ENCODE peak calls at places on chromosomes 5 and 9, in five cellular contexts. D is K562, E is HCT116, J is H1, Q is HepG2. G is an unnamed sample.

GRCh38 chr5:139808481-139809330 is 13.1 kb downstream of the PSD2 start:
- DNase-seq in D (peak), E (no peak), J (no peak), Q (no peak), G (peak)

GRCh38 chr5:52997424-52997823 is 8.3 kb downstream of the ITGA2 start:
- DNase-seq in D (no peak), E (no peak), J (no peak), Q (peak), G (no peak)

GRCh38 chr5:102154291-102154690 is 141.8 kb downstream of the SLCO4C1 start:
- DNase-seq in D (no peak), E (no peak), J (no peak), Q (no peak), G (no peak)

GRCh38 chr9:132439153-132439552 is 29.1 kb downstream of the CFAP77 start:
- DNase-seq in D (no peak), E (no peak), J (no peak), Q (no peak), G (no peak)

GRCh38 chr5:93145767-93146166 is 435.3 kb downstream of the NR2F1-AS1 start:
- DNase-seq in D (no peak), E (no peak), J (no peak), Q (no peak), G (no peak)

GRCh38 chr5:56468278-56468677 is 235.1 kb upstream of the ANKRD55 start:
- DNase-seq in D (no peak), E (no peak), J (no peak), Q (no peak), G (no peak)

GRCh38 chr9:137286980-137287383 is 9.5 kb downstream of the TOR4A start:
- DNase-seq in D (peak), E (peak), J (no peak), Q (peak), G (peak)

GRCh38 chr5:95631991-95632675 is 12.2 kb downstream of the GPR150 start:
- DNase-seq in D (no peak), E (no peak), J (no peak), Q (peak), G (no peak)

GRCh38 chr5:179264641-179265528 is 80.4 kb downstream of the ADAMTS2 start:
- DNase-seq in D (no peak), E (no peak), J (no peak), Q (peak), G (no peak)

GRCh38 chr5:135031813-135032612 is 2.0 kb downstream of the PITX1 start:
- DNase-seq in D (no peak), E (no peak), J (no peak), Q (peak), G (no peak)

GRCh38 chr5:78235289-78235688 is 59.2 kb downstream of the AP3B1 start:
- DNase-seq in D (no peak), E (no peak), J (no peak), Q (no peak), G (no peak)

GRCh38 chr5:151819830-151820229 is 48.1 kb downstream of the G3BP1 start:
- DNase-seq in D (no peak), E (no peak), J (no peak), Q (peak), G (no peak)

GRCh38 chr9:76717176-76717575 is 47.1 kb upstream of the PCA3 start:
- DNase-seq in D (no peak), E (no peak), J (no peak), Q (no peak), G (no peak)

GRCh38 chr9:76716270-76716669 is 48.0 kb upstream of the PCA3 start:
- DNase-seq in D (no peak), E (no peak), J (no peak), Q (no peak), G (no peak)

GRCh38 chr9:76720245-76720644 is 44.0 kb upstream of the PCA3 start:
- DNase-seq in D (no peak), E (no peak), J (no peak), Q (no peak), G (no peak)

GRCh38 chr9:76718166-76718565 is 46.1 kb upstream of the PCA3 start:
- DNase-seq in D (no peak), E (no peak), J (peak), Q (no peak), G (no peak)

DNA sequence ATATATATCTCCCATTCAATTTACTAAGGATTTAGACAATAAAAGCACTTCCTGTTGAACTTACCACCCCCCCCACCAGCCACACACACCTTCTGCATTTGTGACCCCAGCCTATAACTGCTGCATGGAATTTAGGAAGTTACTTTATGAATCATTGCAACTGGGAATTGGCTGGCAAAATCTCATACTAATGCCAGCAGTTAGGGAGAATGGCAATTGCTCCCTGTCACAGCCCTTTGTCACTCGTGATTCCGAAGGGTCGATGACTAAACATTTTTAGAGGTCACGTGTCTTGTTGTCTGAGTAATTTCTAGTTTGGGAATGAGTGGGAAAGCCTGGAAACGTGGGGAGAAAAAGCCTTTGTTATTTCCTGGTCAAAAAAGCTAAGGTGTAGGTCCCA is 46.6 kb upstream of the PCA3 start:
- DNase-seq in D (no peak), E (no peak), J (no peak), Q (no peak), G (no peak)
- TF ChIP-seq JUND in D (no peak), E (no peak), J (no peak), Q (no peak), G (no peak)

GRCh38 chr9:118281787-118282186 is 577.6 kb downstream of the TLR4 start:
- DNase-seq in D (no peak), E (no peak), J (no peak), Q (no peak), G (no peak)
- TF ChIP-seq JUND in D (no peak), E (no peak), J (no peak), Q (no peak), G (no peak)

GRCh38 chr5:66285343-66285942 is 141.3 kb downstream of the SREK1 start:
- DNase-seq in D (no peak), E (no peak), J (no peak), Q (no peak), G (no peak)

GRCh38 chr5:66281309-66281708 is 137.2 kb downstream of the SREK1 start:
- DNase-seq in D (no peak), E (no peak), J (no peak), Q (no peak), G (no peak)

DNA sequence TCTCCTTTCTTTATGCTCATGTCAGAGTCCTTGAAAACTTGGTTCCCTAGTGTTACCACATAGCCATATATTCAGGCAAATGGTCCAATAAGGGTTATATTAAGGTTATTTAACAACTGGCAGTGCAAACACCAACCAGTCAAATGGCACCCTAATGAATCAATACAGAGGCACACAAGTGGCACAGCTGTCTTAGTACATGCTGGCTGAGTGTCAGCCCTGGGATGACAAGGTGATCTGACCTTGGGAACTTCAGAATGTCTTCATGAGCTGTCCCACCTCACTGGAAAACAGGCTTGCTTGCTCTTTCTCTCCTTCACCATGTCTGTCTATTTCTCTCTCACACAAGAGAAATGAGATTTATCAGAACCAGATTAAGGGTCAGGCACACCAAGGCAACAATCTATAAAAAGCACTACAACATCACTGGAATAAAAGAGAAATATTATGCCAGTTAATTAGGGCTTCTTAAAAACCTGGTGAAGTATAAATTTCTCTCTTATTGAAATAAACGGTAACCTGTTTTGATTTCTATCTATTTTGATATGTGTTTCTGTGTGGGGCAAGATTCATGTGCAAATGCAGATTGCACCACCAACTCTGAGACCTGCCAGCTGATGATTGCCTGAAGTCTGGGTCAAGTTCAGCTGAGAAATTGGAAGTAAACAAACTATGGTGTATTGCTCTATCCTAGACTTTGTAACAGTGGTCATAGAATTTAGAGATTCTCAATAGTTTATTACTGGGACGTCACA is 140.7 kb downstream of the SREK1 start:
- DNase-seq in D (no peak), E (no peak), J (no peak), Q (no peak), G (no peak)
- TF ChIP-seq JUND in D (no peak), E (no peak), J (no peak), Q (no peak), G (no peak)

GRCh38 chr5:136145030-136145429 is 12.4 kb downstream of the SMAD5 start:
- DNase-seq in D (no peak), E (no peak), J (no peak), Q (no peak), G (no peak)

GRCh38 chr5:136153581-136154236 is 21.1 kb downstream of the SMAD5 start:
- DNase-seq in D (no peak), E (no peak), J (no peak), Q (no peak), G (no peak)

GRCh38 chr5:136146201-136146600 is 13.6 kb downstream of the SMAD5 start:
- DNase-seq in D (no peak), E (no peak), J (no peak), Q (no peak), G (no peak)

GRCh38 chr5:136147632-136148031 is 15.0 kb downstream of the SMAD5 start:
- DNase-seq in D (no peak), E (no peak), J (no peak), Q (no peak), G (no peak)

DNA sequence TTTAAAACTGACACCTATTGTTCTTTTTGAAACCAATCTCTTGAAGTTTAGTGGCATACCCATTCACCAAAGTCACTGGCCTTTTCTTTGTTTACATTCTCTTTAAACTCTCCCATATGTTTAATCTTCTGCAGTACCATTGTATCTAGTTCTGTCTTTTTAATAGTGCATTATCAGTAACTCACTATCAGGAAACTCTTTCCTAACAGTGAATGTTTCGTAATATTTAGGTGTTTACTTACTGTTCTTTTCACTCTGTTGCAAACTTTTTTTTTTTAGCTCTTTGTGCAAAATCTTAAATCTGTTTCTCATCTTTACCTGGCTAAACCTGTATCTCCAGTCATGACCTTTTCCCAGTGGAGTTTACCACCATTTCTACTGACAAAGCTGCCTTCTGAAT is 17.2 kb downstream of the SMAD5 start:
- DNase-seq in D (no peak), E (no peak), J (no peak), Q (no peak), G (no peak)
- TF ChIP-seq JUND in D (no peak), E (no peak), J (no peak), Q (no peak), G (no peak)

DNA sequence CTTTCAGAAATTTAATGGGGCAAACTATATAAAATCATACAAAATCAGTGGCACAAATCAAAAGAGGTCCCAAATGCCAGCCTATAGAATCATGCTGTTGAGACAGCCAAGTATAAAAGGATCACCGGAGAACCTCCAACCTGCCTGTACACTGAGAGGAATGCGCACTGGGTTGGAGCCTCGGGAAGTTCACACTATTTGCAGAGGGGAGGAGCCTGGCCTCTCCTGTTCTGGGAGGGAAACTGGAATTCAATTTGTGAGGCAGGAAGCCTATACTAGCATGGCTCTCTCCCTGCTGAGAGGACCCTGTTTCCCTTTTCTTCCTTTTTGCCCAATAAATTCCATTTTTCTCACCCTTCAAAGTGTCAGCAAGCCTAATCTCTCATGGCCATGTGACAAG is 406.0 kb downstream of the HINT1 start:
- DNase-seq in D (no peak), E (no peak), J (no peak), Q (no peak), G (no peak)
- TF ChIP-seq JUND in D (no peak), E (no peak), J (no peak), Q (no peak), G (no peak)

GRCh38 chr5:62007457-62007856 is 298.5 kb upstream of the KIF2A start:
- DNase-seq in D (no peak), E (no peak), J (no peak), Q (no peak), G (no peak)
- TF ChIP-seq JUND in D (no peak), E (no peak), J (no peak), Q (no peak), G (no peak)

GRCh38 chr5:174218162-174218561 is 172.7 kb downstream of the NSG2 start:
- DNase-seq in D (no peak), E (no peak), J (no peak), Q (no peak), G (no peak)
- TF ChIP-seq JUND in D (no peak), E (no peak), J (no peak), Q (no peak), G (no peak)

GRCh38 chr9:35002623-35003022 is 13.1 kb downstream of the DNAJB5 start:
- DNase-seq in D (peak), E (no peak), J (no peak), Q (no peak), G (no peak)
- TF ChIP-seq JUND in D (no peak), E (no peak), J (no peak), Q (no peak), G (no peak)